ENCODE peak calls at places on chromosome 12, in nine cellular contexts. One of them, this sample, is unnamed.

GRCh38 chr12:72547593-72547992 is 275.4 kb downstream of the TRHDE start:
- DNase-seq in epithelial cell of esophagus: peak
- DNase-seq in AG08395: peak
- DNase-seq in T-helper 1 cell: no peak
- DNase-seq in left colon: no peak
- DNase-seq in aorta: no peak
- DNase-seq in NCI-H2081: no peak
- DNase-seq in activated effector memory CD4-positive, alpha-beta T cell treated with Interleukin-2 at 50 U/mL for 16 hours: no peak
- DNase-seq in left cardiac atrium: no peak
- DNase-seq in this sample: no peak

GRCh38 chr12:104921340-104921739 is 36.8 kb downstream of the SLC41A2 start:
- DNase-seq in epithelial cell of esophagus: no peak
- DNase-seq in AG08395: no peak
- DNase-seq in T-helper 1 cell: no peak
- DNase-seq in left colon: no peak
- DNase-seq in aorta: no peak
- DNase-seq in NCI-H2081: no peak
- DNase-seq in activated effector memory CD4-positive, alpha-beta T cell treated with Interleukin-2 at 50 U/mL for 16 hours: no peak
- DNase-seq in left cardiac atrium: no peak
- DNase-seq in this sample: no peak

GRCh38 chr12:31005944-31006361 is 67.7 kb upstream of the DDX11 start:
- DNase-seq in epithelial cell of esophagus: peak
- DNase-seq in AG08395: peak
- DNase-seq in T-helper 1 cell: no peak
- DNase-seq in left colon: no peak
- DNase-seq in aorta: no peak
- DNase-seq in NCI-H2081: no peak
- DNase-seq in activated effector memory CD4-positive, alpha-beta T cell treated with Interleukin-2 at 50 U/mL for 16 hours: no peak
- DNase-seq in left cardiac atrium: peak
- DNase-seq in this sample: no peak

GRCh38 chr12:112468041-112468440 is 49.3 kb downstream of the PTPN11 start:
- DNase-seq in epithelial cell of esophagus: no peak
- DNase-seq in AG08395: no peak
- DNase-seq in T-helper 1 cell: no peak
- DNase-seq in left colon: no peak
- DNase-seq in aorta: no peak
- DNase-seq in NCI-H2081: no peak
- DNase-seq in activated effector memory CD4-positive, alpha-beta T cell treated with Interleukin-2 at 50 U/mL for 16 hours: no peak
- DNase-seq in left cardiac atrium: no peak
- DNase-seq in this sample: no peak

GRCh38 chr12:113727651-113728061 is 238.5 kb downstream of the RBM19 start:
- DNase-seq in epithelial cell of esophagus: no peak
- DNase-seq in AG08395: peak
- DNase-seq in T-helper 1 cell: no peak
- DNase-seq in left colon: no peak
- DNase-seq in aorta: no peak
- DNase-seq in NCI-H2081: no peak
- DNase-seq in activated effector memory CD4-positive, alpha-beta T cell treated with Interleukin-2 at 50 U/mL for 16 hours: no peak
- DNase-seq in left cardiac atrium: no peak
- DNase-seq in this sample: no peak

GRCh38 chr12:131610181-131610580 is 100.7 kb upstream of the SFSWAP start:
- DNase-seq in epithelial cell of esophagus: no peak
- DNase-seq in AG08395: no peak
- DNase-seq in T-helper 1 cell: no peak
- DNase-seq in left colon: no peak
- DNase-seq in aorta: no peak
- DNase-seq in NCI-H2081: no peak
- DNase-seq in activated effector memory CD4-positive, alpha-beta T cell treated with Interleukin-2 at 50 U/mL for 16 hours: no peak
- DNase-seq in left cardiac atrium: no peak
- DNase-seq in this sample: no peak

GRCh38 chr12:47775100-47775911 is 2.3 kb downstream of the SLC48A1 start:
- DNase-seq in epithelial cell of esophagus: peak
- DNase-seq in AG08395: no peak
- DNase-seq in T-helper 1 cell: peak
- DNase-seq in left colon: no peak
- DNase-seq in aorta: no peak
- DNase-seq in NCI-H2081: no peak
- DNase-seq in activated effector memory CD4-positive, alpha-beta T cell treated with Interleukin-2 at 50 U/mL for 16 hours: no peak
- DNase-seq in left cardiac atrium: no peak
- DNase-seq in this sample: no peak

GRCh38 chr12:86613306-86613705 is 357.1 kb upstream of the MGAT4C start:
- DNase-seq in epithelial cell of esophagus: peak
- DNase-seq in AG08395: no peak
- DNase-seq in T-helper 1 cell: no peak
- DNase-seq in left colon: no peak
- DNase-seq in aorta: no peak
- DNase-seq in NCI-H2081: no peak
- DNase-seq in activated effector memory CD4-positive, alpha-beta T cell treated with Interleukin-2 at 50 U/mL for 16 hours: no peak
- DNase-seq in left cardiac atrium: no peak
- DNase-seq in this sample: no peak

GRCh38 chr12:49415426-49416040 is 48.3 kb downstream of the SPATS2 start:
- DNase-seq in epithelial cell of esophagus: no peak
- DNase-seq in AG08395: no peak
- DNase-seq in T-helper 1 cell: no peak
- DNase-seq in left colon: no peak
- DNase-seq in aorta: no peak
- DNase-seq in NCI-H2081: no peak
- DNase-seq in activated effector memory CD4-positive, alpha-beta T cell treated with Interleukin-2 at 50 U/mL for 16 hours: no peak
- DNase-seq in left cardiac atrium: no peak
- DNase-seq in this sample: no peak

GRCh38 chr12:50055831-50056628 is 1.4 kb upstream of the ASIC1 start:
- DNase-seq in epithelial cell of esophagus: peak
- DNase-seq in AG08395: peak
- DNase-seq in T-helper 1 cell: peak
- DNase-seq in left colon: peak
- DNase-seq in aorta: peak
- DNase-seq in NCI-H2081: peak
- DNase-seq in activated effector memory CD4-positive, alpha-beta T cell treated with Interleukin-2 at 50 U/mL for 16 hours: peak
- DNase-seq in left cardiac atrium: no peak
- DNase-seq in this sample: peak

GRCh38 chr12:131084341-131085011 is 130.8 kb downstream of the ADGRD1 start:
- DNase-seq in epithelial cell of esophagus: no peak
- DNase-seq in AG08395: no peak
- DNase-seq in T-helper 1 cell: no peak
- DNase-seq in left colon: no peak
- DNase-seq in aorta: peak
- DNase-seq in NCI-H2081: no peak
- DNase-seq in activated effector memory CD4-positive, alpha-beta T cell treated with Interleukin-2 at 50 U/mL for 16 hours: no peak
- DNase-seq in left cardiac atrium: no peak
- DNase-seq in this sample: no peak

GRCh38 chr12:26214121-26214520 is 18.7 kb downstream of the SSPN start:
- DNase-seq in epithelial cell of esophagus: no peak
- DNase-seq in AG08395: no peak
- DNase-seq in T-helper 1 cell: no peak
- DNase-seq in left colon: no peak
- DNase-seq in aorta: no peak
- DNase-seq in NCI-H2081: no peak
- DNase-seq in activated effector memory CD4-positive, alpha-beta T cell treated with Interleukin-2 at 50 U/mL for 16 hours: no peak
- DNase-seq in left cardiac atrium: no peak
- DNase-seq in this sample: no peak

GRCh38 chr12:46484396-46485061 is 112.0 kb upstream of the SLC38A2 start:
- DNase-seq in epithelial cell of esophagus: no peak
- DNase-seq in AG08395: no peak
- DNase-seq in T-helper 1 cell: no peak
- DNase-seq in left colon: no peak
- DNase-seq in aorta: no peak
- DNase-seq in NCI-H2081: no peak
- DNase-seq in activated effector memory CD4-positive, alpha-beta T cell treated with Interleukin-2 at 50 U/mL for 16 hours: no peak
- DNase-seq in left cardiac atrium: no peak
- DNase-seq in this sample: no peak

GRCh38 chr12:15631007-15631715 is 158.0 kb downstream of the EPS8 start:
- DNase-seq in epithelial cell of esophagus: no peak
- DNase-seq in AG08395: no peak
- DNase-seq in T-helper 1 cell: no peak
- DNase-seq in left colon: no peak
- DNase-seq in aorta: no peak
- DNase-seq in NCI-H2081: no peak
- DNase-seq in activated effector memory CD4-positive, alpha-beta T cell treated with Interleukin-2 at 50 U/mL for 16 hours: no peak
- DNase-seq in left cardiac atrium: no peak
- DNase-seq in this sample: no peak

GRCh38 chr12:58671196-58671595 is 249.1 kb downstream of the LRIG3 start:
- DNase-seq in epithelial cell of esophagus: peak
- DNase-seq in AG08395: no peak
- DNase-seq in T-helper 1 cell: no peak
- DNase-seq in left colon: no peak
- DNase-seq in aorta: no peak
- DNase-seq in NCI-H2081: no peak
- DNase-seq in activated effector memory CD4-positive, alpha-beta T cell treated with Interleukin-2 at 50 U/mL for 16 hours: no peak
- DNase-seq in left cardiac atrium: no peak
- DNase-seq in this sample: no peak

GRCh38 chr12:69720748-69721147 is 17.9 kb upstream of the RAB3IP start:
- DNase-seq in epithelial cell of esophagus: no peak
- DNase-seq in AG08395: no peak
- DNase-seq in T-helper 1 cell: no peak
- DNase-seq in left colon: peak
- DNase-seq in aorta: no peak
- DNase-seq in NCI-H2081: no peak
- DNase-seq in activated effector memory CD4-positive, alpha-beta T cell treated with Interleukin-2 at 50 U/mL for 16 hours: no peak
- DNase-seq in left cardiac atrium: no peak
- DNase-seq in this sample: no peak

GRCh38 chr12:116353958-116354357 is 76.5 kb upstream of the MED13L start:
- DNase-seq in epithelial cell of esophagus: no peak
- DNase-seq in AG08395: no peak
- DNase-seq in T-helper 1 cell: no peak
- DNase-seq in left colon: no peak
- DNase-seq in aorta: no peak
- DNase-seq in NCI-H2081: no peak
- DNase-seq in activated effector memory CD4-positive, alpha-beta T cell treated with Interleukin-2 at 50 U/mL for 16 hours: no peak
- DNase-seq in left cardiac atrium: no peak
- DNase-seq in this sample: no peak

GRCh38 chr12:69039881-69040280 is 106.9 kb upstream of the CPM start:
- DNase-seq in epithelial cell of esophagus: no peak
- DNase-seq in AG08395: no peak
- DNase-seq in T-helper 1 cell: no peak
- DNase-seq in left colon: no peak
- DNase-seq in aorta: no peak
- DNase-seq in NCI-H2081: no peak
- DNase-seq in activated effector memory CD4-positive, alpha-beta T cell treated with Interleukin-2 at 50 U/mL for 16 hours: no peak
- DNase-seq in left cardiac atrium: no peak
- DNase-seq in this sample: no peak

GRCh38 chr12:89951050-89951693 is 242.5 kb upstream of the ATP2B1 start:
- DNase-seq in epithelial cell of esophagus: peak
- DNase-seq in AG08395: peak
- DNase-seq in T-helper 1 cell: no peak
- DNase-seq in left colon: peak
- DNase-seq in aorta: no peak
- DNase-seq in NCI-H2081: no peak
- DNase-seq in activated effector memory CD4-positive, alpha-beta T cell treated with Interleukin-2 at 50 U/mL for 16 hours: no peak
- DNase-seq in left cardiac atrium: no peak
- DNase-seq in this sample: no peak

GRCh38 chr12:96448287-96448686 is 41.1 kb upstream of the CFAP54 start:
- DNase-seq in epithelial cell of esophagus: peak
- DNase-seq in AG08395: no peak
- DNase-seq in T-helper 1 cell: no peak
- DNase-seq in left colon: no peak
- DNase-seq in aorta: no peak
- DNase-seq in NCI-H2081: no peak
- DNase-seq in activated effector memory CD4-positive, alpha-beta T cell treated with Interleukin-2 at 50 U/mL for 16 hours: no peak
- DNase-seq in left cardiac atrium: no peak
- DNase-seq in this sample: no peak

GRCh38 chr12:29921307-29921706 is 137.6 kb upstream of the TMTC1 start:
- DNase-seq in epithelial cell of esophagus: peak
- DNase-seq in AG08395: no peak
- DNase-seq in T-helper 1 cell: no peak
- DNase-seq in left colon: no peak
- DNase-seq in aorta: no peak
- DNase-seq in NCI-H2081: no peak
- DNase-seq in activated effector memory CD4-positive, alpha-beta T cell treated with Interleukin-2 at 50 U/mL for 16 hours: no peak
- DNase-seq in left cardiac atrium: no peak
- DNase-seq in this sample: no peak

GRCh38 chr12:40854669-40855068 is 162.4 kb downstream of the CNTN1 start:
- DNase-seq in epithelial cell of esophagus: no peak
- DNase-seq in AG08395: no peak
- DNase-seq in T-helper 1 cell: no peak
- DNase-seq in left colon: no peak
- DNase-seq in aorta: no peak
- DNase-seq in NCI-H2081: no peak
- DNase-seq in activated effector memory CD4-positive, alpha-beta T cell treated with Interleukin-2 at 50 U/mL for 16 hours: no peak
- DNase-seq in left cardiac atrium: no peak
- DNase-seq in this sample: no peak

GRCh38 chr12:18429366-18429765 is 168.0 kb downstream of the PIK3C2G start:
- DNase-seq in epithelial cell of esophagus: no peak
- DNase-seq in AG08395: no peak
- DNase-seq in T-helper 1 cell: no peak
- DNase-seq in left colon: no peak
- DNase-seq in aorta: no peak
- DNase-seq in NCI-H2081: no peak
- DNase-seq in activated effector memory CD4-positive, alpha-beta T cell treated with Interleukin-2 at 50 U/mL for 16 hours: no peak
- DNase-seq in left cardiac atrium: no peak
- DNase-seq in this sample: no peak

GRCh38 chr12:106248177-106248848 is 493 bp upstream of the CKAP4 start:
- DNase-seq in epithelial cell of esophagus: peak
- DNase-seq in AG08395: peak
- DNase-seq in T-helper 1 cell: no peak
- DNase-seq in left colon: peak
- DNase-seq in aorta: peak
- DNase-seq in NCI-H2081: no peak
- DNase-seq in activated effector memory CD4-positive, alpha-beta T cell treated with Interleukin-2 at 50 U/mL for 16 hours: peak
- DNase-seq in left cardiac atrium: peak
- DNase-seq in this sample: no peak

GRCh38 chr12:58593557-58594304 is 326.6 kb downstream of the LRIG3 start:
- DNase-seq in epithelial cell of esophagus: no peak
- DNase-seq in AG08395: no peak
- DNase-seq in T-helper 1 cell: no peak
- DNase-seq in left colon: no peak
- DNase-seq in aorta: no peak
- DNase-seq in NCI-H2081: no peak
- DNase-seq in activated effector memory CD4-positive, alpha-beta T cell treated with Interleukin-2 at 50 U/mL for 16 hours: no peak
- DNase-seq in left cardiac atrium: no peak
- DNase-seq in this sample: no peak

GRCh38 chr12:61487728-61488127 is 772.5 kb upstream of the USP15 start:
- DNase-seq in epithelial cell of esophagus: no peak
- DNase-seq in AG08395: no peak
- DNase-seq in T-helper 1 cell: no peak
- DNase-seq in left colon: no peak
- DNase-seq in aorta: no peak
- DNase-seq in NCI-H2081: no peak
- DNase-seq in activated effector memory CD4-positive, alpha-beta T cell treated with Interleukin-2 at 50 U/mL for 16 hours: no peak
- DNase-seq in left cardiac atrium: no peak
- DNase-seq in this sample: no peak

GRCh38 chr12:53757095-53757770 is 5.5 kb upstream of the CISTR start:
- DNase-seq in epithelial cell of esophagus: peak
- DNase-seq in AG08395: peak
- DNase-seq in T-helper 1 cell: peak
- DNase-seq in left colon: peak
- DNase-seq in aorta: peak
- DNase-seq in NCI-H2081: peak
- DNase-seq in activated effector memory CD4-positive, alpha-beta T cell treated with Interleukin-2 at 50 U/mL for 16 hours: peak
- DNase-seq in left cardiac atrium: peak
- DNase-seq in this sample: peak